ENCODE peak calls at places on chromosomes 13 and 19, in six cellular contexts. N is PC-3; K is aorta; W is CD4-positive, alpha-beta memory T cell; J is psoas muscle; D is IMR-90. I is an unnamed sample.
A peak's percentile ranks its signal among the peaks of the same experiment; 100 is the strongest.

GRCh38 chr13:44921931-44922758 is 67.1 kb downstream of the NUFIP1 start:
- DNase-seq in N (peak; percentile 91), K (no peak), W (no peak), J (peak; percentile 77), D (peak; percentile 98), I (no peak)

GRCh38 chr13:102940143-102940542 is 94.3 kb downstream of the ERCC5 start:
- DNase-seq in N (no peak), K (no peak), W (no peak), J (no peak), D (no peak), I (no peak)

GRCh38 chr19:10007366-10007765 is 2.9 kb downstream of the COL5A3 start:
- DNase-seq in N (no peak), K (no peak), W (no peak), J (peak; percentile 76), D (peak; percentile 47), I (no peak)

GRCh38 chr19:48914181-48914580 is 14.1 kb downstream of the NUCB1 start:
- DNase-seq in N (no peak), K (no peak), W (no peak), J (no peak), D (no peak), I (no peak)

GRCh38 chr19:10070730-10071446 is 15.2 kb upstream of the SHFL start:
- DNase-seq in N (no peak), K (no peak), W (no peak), J (peak; percentile 40), D (no peak), I (no peak)

GRCh38 chr19:13018037-13018914 is 23.0 kb downstream of the NFIX start:
- DNase-seq in N (peak; percentile 58), K (no peak), W (no peak), J (peak; percentile 84), D (peak; percentile 35), I (peak; percentile 85)

GRCh38 chr13:106241974-106242373 is 293.5 kb downstream of the EFNB2 start:
- DNase-seq in N (no peak), K (no peak), W (no peak), J (no peak), D (peak; percentile 2), I (no peak)

GRCh38 chr13:21326155-21327030 is 132.7 kb downstream of the ZDHHC20 start:
- DNase-seq in N (no peak), K (no peak), W (no peak), J (no peak), D (peak; percentile 46), I (peak; percentile 67)

GRCh38 chr13:98549006-98549727 is 27.7 kb downstream of the STK24 start:
- DNase-seq in N (peak; percentile 29), K (no peak), W (no peak), J (no peak), D (peak; percentile 98), I (no peak)

DNA sequence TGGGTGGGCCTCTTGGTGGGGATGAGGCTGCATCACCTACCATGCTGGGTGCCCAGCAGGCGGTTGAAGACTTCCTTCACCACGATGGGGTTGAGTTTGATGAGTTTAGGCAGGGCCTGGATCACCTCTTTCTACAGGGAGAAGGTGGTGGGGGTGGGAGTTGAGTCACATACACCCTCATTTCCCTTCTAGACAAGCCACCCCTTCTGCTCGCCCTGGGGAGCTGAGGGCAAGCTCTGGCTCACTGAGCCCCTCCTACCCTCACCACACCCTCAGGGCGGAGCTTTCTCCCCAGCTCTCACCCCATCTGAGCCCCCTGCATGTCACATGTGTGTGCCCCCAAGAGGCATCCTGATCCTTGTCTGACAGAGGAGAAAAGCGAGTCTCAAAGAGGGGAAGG is 7.6 kb upstream of the RSPH6A start:
- DNase-seq in N (no peak), K (no peak), W (no peak), J (no peak), D (no peak), I (no peak)
- H3K36me3 ChIP-seq in N (no peaks in the 10 kb centered on the region), K (no peaks in the 10 kb centered on the region), W (peaks cover 29% of the 10 kb centered on the region), J (peaks cover 4% of the 10 kb centered on the region), D (peaks cover 77% of the 10 kb centered on the region), I (peaks cover 79% of the 10 kb centered on the region)

GRCh38 chr19:1650627-1651009 is 1.8 kb downstream of the TCF3 start:
- DNase-seq in N (no peak), K (no peak), W (peak; percentile 53), J (no peak), D (peak; percentile 7), I (no peak)
- H3K27me3 ChIP-seq in N (no peaks in the 10 kb centered on the region), K (no peaks in the 10 kb centered on the region), W (no peaks in the 10 kb centered on the region), J (no peaks in the 10 kb centered on the region), D (no peaks in the 10 kb centered on the region), I (no peaks in the 10 kb centered on the region)

GRCh38 chr13:27620377-27621115 is at the start of gene LNX2:
- DNase-seq in N (peak; percentile 93), K (peak; percentile 99), W (peak; percentile 95), J (peak; percentile 99), D (peak; percentile 95), I (peak; percentile 99)
- H3K4me1 ChIP-seq in N (peaks cover 35% of the 10 kb centered on the region), K (no peaks in the 10 kb centered on the region), W (peaks cover 60% of the 10 kb centered on the region), J (peaks cover 32% of the 10 kb centered on the region), D (no peaks in the 10 kb centered on the region), I (peaks cover 28% of the 10 kb centered on the region)

GRCh38 chr19:41269571-41269970 is 5.4 kb downstream of the HNRNPUL1 start:
- DNase-seq in N (no peak), K (no peak), W (no peak), J (no peak), D (no peak), I (no peak)
- H3K36me3 ChIP-seq in N (peaks cover 58% of the 10 kb centered on the region), K (peaks cover 11% of the 10 kb centered on the region), W (peaks cover 65% of the 10 kb centered on the region), J (peaks cover 28% of the 10 kb centered on the region), D (peaks cover 59% of the 10 kb centered on the region), I (peaks cover 70% of the 10 kb centered on the region)

GRCh38 chr19:30223866-30224688 is 148.1 kb upstream of the ZNF536 start:
- DNase-seq in N (no peak), K (no peak), W (no peak), J (no peak), D (no peak), I (no peak)
- H3K27me3 ChIP-seq in N (peaks cover 35% of the 10 kb centered on the region), K (no peaks in the 10 kb centered on the region), W (peaks cover 10% of the 10 kb centered on the region), J (peaks cover 88% of the 10 kb centered on the region), D (peaks cover 46% of the 10 kb centered on the region), I (peaks cover 72% of the 10 kb centered on the region)

GRCh38 chr13:107680115-107680514 is 535.2 kb downstream of the LIG4 start:
- DNase-seq in N (peak; percentile 25), K (no peak), W (no peak), J (no peak), D (peak; percentile 28), I (no peak)
- H3K4me1 ChIP-seq in N (no peaks in the 10 kb centered on the region), K (no peaks in the 10 kb centered on the region), W (no peaks in the 10 kb centered on the region), J (no peaks in the 10 kb centered on the region), D (peaks cover 2% of the 10 kb centered on the region), I (no peaks in the 10 kb centered on the region)

GRCh38 chr19:50602089-50602422 is 33.8 kb upstream of the LRRC4B start:
- DNase-seq in N (no peak), K (no peak), W (no peak), J (no peak), D (no peak), I (no peak)
- H3K36me3 ChIP-seq in N (no peaks in the 10 kb centered on the region), K (no peaks in the 10 kb centered on the region), W (no peaks in the 10 kb centered on the region), J (no peaks in the 10 kb centered on the region), D (no peaks in the 10 kb centered on the region), I (no peaks in the 10 kb centered on the region)

GRCh38 chr19:3272952-3273351 is 48.5 kb downstream of the CELF5 start:
- DNase-seq in N (no peak), K (no peak), W (no peak), J (no peak), D (no peak), I (no peak)
- H3K27me3 ChIP-seq in N (peaks cover 10% of the 10 kb centered on the region), K (no peaks in the 10 kb centered on the region), W (peaks cover 15% of the 10 kb centered on the region), J (peaks cover 84% of the 10 kb centered on the region), D (peaks cover 52% of the 10 kb centered on the region), I (peaks cover 76% of the 10 kb centered on the region)

GRCh38 chr19:29681422-29682235 is 16.4 kb downstream of the PLEKHF1 start:
- DNase-seq in N (no peak), K (no peak), W (no peak), J (peak; percentile 69), D (no peak), I (no peak)
- H3K4me1 ChIP-seq in N (peaks cover 9% of the 10 kb centered on the region), K (peaks cover 4% of the 10 kb centered on the region), W (peaks cover 64% of the 10 kb centered on the region), J (peaks cover 76% of the 10 kb centered on the region), D (peaks cover 2% of the 10 kb centered on the region), I (peaks cover 43% of the 10 kb centered on the region)

GRCh38 chr13:100667894-100668293 is 6.7 kb downstream of the TMTC4 start:
- DNase-seq in N (no peak), K (no peak), W (no peak), J (no peak), D (no peak), I (no peak)
- H3K36me3 ChIP-seq in N (no peaks in the 10 kb centered on the region), K (no peaks in the 10 kb centered on the region), W (peaks cover 27% of the 10 kb centered on the region), J (no peaks in the 10 kb centered on the region), D (peaks cover 34% of the 10 kb centered on the region), I (peaks cover 47% of the 10 kb centered on the region)